ENCODE peak calls at places on chromosomes 3 and 15, in seven cellular contexts. One of them, this sample, is unnamed.

GRCh38 chr3:98243843-98244242 is 20.2 kb upstream of the OR5H6 start:
- DNase-seq in AG09309: no peak
- DNase-seq in left ventricle myocardium inferior: no peak
- DNase-seq in Panc1: no peak
- DNase-seq in Caco-2: no peak
- DNase-seq in prostate gland: no peak
- DNase-seq in foreskin keratinocyte: no peak
- DNase-seq in this sample: no peak

GRCh38 chr3:56297281-56297680 is 171.0 kb downstream of the ERC2 start:
- DNase-seq in AG09309: no peak
- DNase-seq in left ventricle myocardium inferior: no peak
- DNase-seq in Panc1: no peak
- DNase-seq in Caco-2: no peak
- DNase-seq in prostate gland: no peak
- DNase-seq in foreskin keratinocyte: no peak
- DNase-seq in this sample: no peak

GRCh38 chr3:32154180-32154579 is 47.8 kb downstream of the GPD1L start:
- DNase-seq in AG09309: no peak
- DNase-seq in left ventricle myocardium inferior: no peak
- DNase-seq in Panc1: no peak
- DNase-seq in Caco-2: peak; percentile 40
- DNase-seq in prostate gland: no peak
- DNase-seq in foreskin keratinocyte: no peak
- DNase-seq in this sample: no peak

GRCh38 chr3:46524008-46524407 is 26.2 kb downstream of the RTP3 start:
- DNase-seq in AG09309: no peak
- DNase-seq in left ventricle myocardium inferior: no peak
- DNase-seq in Panc1: no peak
- DNase-seq in Caco-2: no peak
- DNase-seq in prostate gland: no peak
- DNase-seq in foreskin keratinocyte: no peak
- DNase-seq in this sample: no peak

GRCh38 chr3:32780071-32780734 is 37.6 kb upstream of the TRIM71 start:
- DNase-seq in AG09309: no peak
- DNase-seq in left ventricle myocardium inferior: no peak
- DNase-seq in Panc1: no peak
- DNase-seq in Caco-2: peak; percentile 9
- DNase-seq in prostate gland: no peak
- DNase-seq in foreskin keratinocyte: no peak
- DNase-seq in this sample: no peak

GRCh38 chr3:67791620-67792019 is 137.2 kb upstream of the SUCLG2 start:
- DNase-seq in AG09309: no peak
- DNase-seq in left ventricle myocardium inferior: no peak
- DNase-seq in Panc1: no peak
- DNase-seq in Caco-2: no peak
- DNase-seq in prostate gland: no peak
- DNase-seq in foreskin keratinocyte: no peak
- DNase-seq in this sample: no peak

GRCh38 chr3:13018039-13018431 is 55.2 kb downstream of the IQSEC1 start:
- DNase-seq in AG09309: no peak
- DNase-seq in left ventricle myocardium inferior: no peak
- DNase-seq in Panc1: no peak
- DNase-seq in Caco-2: no peak
- DNase-seq in prostate gland: no peak
- DNase-seq in foreskin keratinocyte: no peak
- DNase-seq in this sample: no peak

GRCh38 chr3:34377961-34378360 is 579.5 kb downstream of the PDCD6IP start:
- DNase-seq in AG09309: no peak
- DNase-seq in left ventricle myocardium inferior: no peak
- DNase-seq in Panc1: no peak
- DNase-seq in Caco-2: no peak
- DNase-seq in prostate gland: no peak
- DNase-seq in foreskin keratinocyte: no peak
- DNase-seq in this sample: no peak

GRCh38 chr3:54271118-54271517 is 148.8 kb downstream of the CACNA2D3 start:
- DNase-seq in AG09309: no peak
- DNase-seq in left ventricle myocardium inferior: no peak
- DNase-seq in Panc1: no peak
- DNase-seq in Caco-2: no peak
- DNase-seq in prostate gland: no peak
- DNase-seq in foreskin keratinocyte: no peak
- DNase-seq in this sample: no peak

GRCh38 chr15:28114721-28115622 is 15.9 kb upstream of the OCA2 start:
- DNase-seq in AG09309: peak; percentile 37
- DNase-seq in left ventricle myocardium inferior: no peak
- DNase-seq in Panc1: no peak
- DNase-seq in Caco-2: no peak
- DNase-seq in prostate gland: no peak
- DNase-seq in foreskin keratinocyte: no peak
- DNase-seq in this sample: no peak

GRCh38 chr3:45816544-45816943 is 20.2 kb upstream of the SLC6A20 start:
- DNase-seq in AG09309: no peak
- DNase-seq in left ventricle myocardium inferior: peak; percentile 22
- DNase-seq in Panc1: no peak
- DNase-seq in Caco-2: no peak
- DNase-seq in prostate gland: no peak
- DNase-seq in foreskin keratinocyte: peak; percentile 87
- DNase-seq in this sample: no peak

GRCh38 chr15:28107894-28108255 is 8.8 kb upstream of the OCA2 start:
- DNase-seq in AG09309: no peak
- DNase-seq in left ventricle myocardium inferior: no peak
- DNase-seq in Panc1: no peak
- DNase-seq in Caco-2: no peak
- DNase-seq in prostate gland: no peak
- DNase-seq in foreskin keratinocyte: no peak
- DNase-seq in this sample: no peak

GRCh38 chr3:192331749-192332385 is 395.5 kb downstream of the FGF12 start:
- DNase-seq in AG09309: no peak
- DNase-seq in left ventricle myocardium inferior: no peak
- DNase-seq in Panc1: no peak
- DNase-seq in Caco-2: no peak
- DNase-seq in prostate gland: no peak
- DNase-seq in foreskin keratinocyte: no peak
- DNase-seq in this sample: no peak

GRCh38 chr15:40069178-40070165 is 30.5 kb upstream of the SRP14 start:
- DNase-seq in AG09309: no peak
- DNase-seq in left ventricle myocardium inferior: peak; percentile 93
- DNase-seq in Panc1: peak; percentile 71
- DNase-seq in Caco-2: no peak
- DNase-seq in prostate gland: peak; percentile 95
- DNase-seq in foreskin keratinocyte: no peak
- DNase-seq in this sample: peak; percentile 92

GRCh38 chr15:91857224-91857585 is 3.7 kb downstream of the SLCO3A1 start:
- DNase-seq in AG09309: no peak
- DNase-seq in left ventricle myocardium inferior: no peak
- DNase-seq in Panc1: no peak
- DNase-seq in Caco-2: no peak
- DNase-seq in prostate gland: no peak
- DNase-seq in foreskin keratinocyte: no peak
- DNase-seq in this sample: no peak

GRCh38 chr15:29196306-29196705 is 73.3 kb downstream of the NSMCE3 start:
- DNase-seq in AG09309: no peak
- DNase-seq in left ventricle myocardium inferior: no peak
- DNase-seq in Panc1: no peak
- DNase-seq in Caco-2: no peak
- DNase-seq in prostate gland: no peak
- DNase-seq in foreskin keratinocyte: no peak
- DNase-seq in this sample: no peak

GRCh38 chr3:177340243-177340830 is 143.1 kb upstream of the TBL1XR1 start:
- DNase-seq in AG09309: no peak
- DNase-seq in left ventricle myocardium inferior: no peak
- DNase-seq in Panc1: no peak
- DNase-seq in Caco-2: no peak
- DNase-seq in prostate gland: no peak
- DNase-seq in foreskin keratinocyte: no peak
- DNase-seq in this sample: no peak

GRCh38 chr15:98324341-98324970 is 323.9 kb upstream of the IGF1R start:
- DNase-seq in AG09309: no peak
- DNase-seq in left ventricle myocardium inferior: no peak
- DNase-seq in Panc1: no peak
- DNase-seq in Caco-2: no peak
- DNase-seq in prostate gland: no peak
- DNase-seq in foreskin keratinocyte: peak; percentile 63
- DNase-seq in this sample: no peak

GRCh38 chr15:55630921-55631320 is 42.8 kb upstream of the PYGO1 start:
- DNase-seq in AG09309: no peak
- DNase-seq in left ventricle myocardium inferior: no peak
- DNase-seq in Panc1: no peak
- DNase-seq in Caco-2: no peak
- DNase-seq in prostate gland: no peak
- DNase-seq in foreskin keratinocyte: no peak
- DNase-seq in this sample: no peak

GRCh38 chr3:124131158-124132115 is 139.5 kb upstream of the ROPN1 start:
- DNase-seq in AG09309: no peak
- DNase-seq in left ventricle myocardium inferior: no peak
- DNase-seq in Panc1: no peak
- DNase-seq in Caco-2: no peak
- DNase-seq in prostate gland: no peak
- DNase-seq in foreskin keratinocyte: no peak
- DNase-seq in this sample: no peak

GRCh38 chr15:81185896-81186295 is 10.8 kb upstream of the IL16 start:
- DNase-seq in AG09309: no peak
- DNase-seq in left ventricle myocardium inferior: no peak
- DNase-seq in Panc1: no peak
- DNase-seq in Caco-2: no peak
- DNase-seq in prostate gland: no peak
- DNase-seq in foreskin keratinocyte: no peak
- DNase-seq in this sample: no peak

GRCh38 chr3:113985526-113985925 is 37.7 kb downstream of the ZDHHC23 start:
- DNase-seq in AG09309: no peak
- DNase-seq in left ventricle myocardium inferior: no peak
- DNase-seq in Panc1: no peak
- DNase-seq in Caco-2: no peak
- DNase-seq in prostate gland: no peak
- DNase-seq in foreskin keratinocyte: no peak
- DNase-seq in this sample: no peak

GRCh38 chr3:6266135-6266534 is 594.8 kb upstream of the GRM7 start:
- DNase-seq in AG09309: no peak
- DNase-seq in left ventricle myocardium inferior: no peak
- DNase-seq in Panc1: no peak
- DNase-seq in Caco-2: no peak
- DNase-seq in prostate gland: no peak
- DNase-seq in foreskin keratinocyte: no peak
- DNase-seq in this sample: no peak

GRCh38 chr3:189718215-189718614 is 87.0 kb downstream of the TP63 start:
- DNase-seq in AG09309: no peak
- DNase-seq in left ventricle myocardium inferior: no peak
- DNase-seq in Panc1: no peak
- DNase-seq in Caco-2: no peak
- DNase-seq in prostate gland: no peak
- DNase-seq in foreskin keratinocyte: peak; percentile 74
- DNase-seq in this sample: no peak

GRCh38 chr3:99981138-99981537 is 133.2 kb downstream of the FILIP1L start:
- DNase-seq in AG09309: no peak
- DNase-seq in left ventricle myocardium inferior: no peak
- DNase-seq in Panc1: no peak
- DNase-seq in Caco-2: no peak
- DNase-seq in prostate gland: no peak
- DNase-seq in foreskin keratinocyte: no peak
- DNase-seq in this sample: no peak

GRCh38 chr3:50342818-50343633 is 2.4 kb upstream of the RASSF1 start:
- DNase-seq in AG09309: no peak
- DNase-seq in left ventricle myocardium inferior: no peak
- DNase-seq in Panc1: no peak
- DNase-seq in Caco-2: no peak
- DNase-seq in prostate gland: no peak
- DNase-seq in foreskin keratinocyte: no peak
- DNase-seq in this sample: no peak
- TF ChIP-seq CTCF in AG09309: no peak
- TF ChIP-seq CTCF in left ventricle myocardium inferior: no peak
- TF ChIP-seq CTCF in Panc1: no peak
- TF ChIP-seq CTCF in Caco-2: peak; percentile 13
- TF ChIP-seq CTCF in prostate gland: no peak
- TF ChIP-seq CTCF in foreskin keratinocyte: peak; percentile 21
- TF ChIP-seq CTCF in this sample: no peak

GRCh38 chr15:72800819-72801481 is 17.4 kb upstream of the ADPGK start:
- DNase-seq in AG09309: no peak
- DNase-seq in left ventricle myocardium inferior: no peak
- DNase-seq in Panc1: no peak
- DNase-seq in Caco-2: no peak
- DNase-seq in prostate gland: no peak
- DNase-seq in foreskin keratinocyte: no peak
- DNase-seq in this sample: no peak

GRCh38 chr15:72797834-72798233 is 14.3 kb upstream of the ADPGK start:
- DNase-seq in AG09309: no peak
- DNase-seq in left ventricle myocardium inferior: no peak
- DNase-seq in Panc1: no peak
- DNase-seq in Caco-2: no peak
- DNase-seq in prostate gland: no peak
- DNase-seq in foreskin keratinocyte: no peak
- DNase-seq in this sample: no peak

GRCh38 chr15:72797338-72797689 is 13.8 kb upstream of the ADPGK start:
- DNase-seq in AG09309: no peak
- DNase-seq in left ventricle myocardium inferior: no peak
- DNase-seq in Panc1: no peak
- DNase-seq in Caco-2: no peak
- DNase-seq in prostate gland: no peak
- DNase-seq in foreskin keratinocyte: no peak
- DNase-seq in this sample: no peak

GRCh38 chr15:72801590-72802345 is 18.2 kb upstream of the ADPGK start:
- DNase-seq in AG09309: no peak
- DNase-seq in left ventricle myocardium inferior: no peak
- DNase-seq in Panc1: no peak
- DNase-seq in Caco-2: no peak
- DNase-seq in prostate gland: no peak
- DNase-seq in foreskin keratinocyte: no peak
- DNase-seq in this sample: no peak

GRCh38 chr15:72803006-72803405 is 19.4 kb upstream of the ADPGK start:
- DNase-seq in AG09309: no peak
- DNase-seq in left ventricle myocardium inferior: no peak
- DNase-seq in Panc1: no peak
- DNase-seq in Caco-2: no peak
- DNase-seq in prostate gland: no peak
- DNase-seq in foreskin keratinocyte: no peak
- DNase-seq in this sample: no peak
- TF ChIP-seq CTCF in AG09309: no peak
- TF ChIP-seq CTCF in left ventricle myocardium inferior: no peak
- TF ChIP-seq CTCF in Panc1: no peak
- TF ChIP-seq CTCF in Caco-2: no peak
- TF ChIP-seq CTCF in prostate gland: no peak
- TF ChIP-seq CTCF in foreskin keratinocyte: no peak
- TF ChIP-seq CTCF in this sample: no peak

GRCh38 chr3:185280572-185281365 is 26.9 kb upstream of the EHHADH start:
- DNase-seq in AG09309: no peak
- DNase-seq in left ventricle myocardium inferior: no peak
- DNase-seq in Panc1: peak; percentile 24
- DNase-seq in Caco-2: peak; percentile 45
- DNase-seq in prostate gland: no peak
- DNase-seq in foreskin keratinocyte: peak; percentile 53
- DNase-seq in this sample: peak; percentile 4
- TF ChIP-seq CTCF in AG09309: peak; percentile 69
- TF ChIP-seq CTCF in left ventricle myocardium inferior: peak; percentile 65
- TF ChIP-seq CTCF in Panc1: peak; percentile 79
- TF ChIP-seq CTCF in Caco-2: peak; percentile 65
- TF ChIP-seq CTCF in prostate gland: peak; percentile 43
- TF ChIP-seq CTCF in foreskin keratinocyte: peak; percentile 82
- TF ChIP-seq CTCF in this sample: peak; percentile 64

DNA sequence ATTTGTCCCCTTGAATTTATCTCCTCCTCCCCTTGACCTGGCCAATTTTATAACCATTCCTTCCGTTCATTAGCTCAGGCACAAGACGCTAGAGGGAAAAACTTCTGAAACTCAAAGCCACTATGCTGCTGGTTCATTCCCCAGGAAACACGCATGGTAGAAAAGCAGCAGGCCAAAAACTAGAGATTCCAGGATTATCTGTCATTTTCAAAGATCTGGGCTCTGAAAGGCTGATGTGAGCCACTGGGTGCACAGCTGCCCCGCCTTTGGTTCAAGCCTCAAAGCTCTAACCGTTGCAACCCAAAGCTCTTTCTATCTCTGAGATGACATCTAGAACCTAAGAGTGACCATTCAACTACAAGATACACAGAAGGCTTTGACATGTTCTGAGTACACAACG is 6.1 kb downstream of the ANP32A start:
- DNase-seq in AG09309: no peak
- DNase-seq in left ventricle myocardium inferior: no peak
- DNase-seq in Panc1: no peak
- DNase-seq in Caco-2: no peak
- DNase-seq in prostate gland: no peak
- DNase-seq in foreskin keratinocyte: no peak
- DNase-seq in this sample: no peak
- TF ChIP-seq CTCF in AG09309: no peak
- TF ChIP-seq CTCF in left ventricle myocardium inferior: no peak
- TF ChIP-seq CTCF in Panc1: no peak
- TF ChIP-seq CTCF in Caco-2: no peak
- TF ChIP-seq CTCF in prostate gland: no peak
- TF ChIP-seq CTCF in foreskin keratinocyte: no peak
- TF ChIP-seq CTCF in this sample: no peak

This sample was measured in AG09319.